ENCODE peak calls at places on chromosome 19, in five cellular contexts. C, K, L, B and T are unnamed samples.

GRCh38 chr19:52735734-52736133 is 890 bp upstream of the ZNF611 start:
- DNase-seq in L (no peak), B (no peak), C (peak), K (no peak), T (peak)

GRCh38 chr19:16266586-16266942 is 58.1 kb upstream of the KLF2 start:
- DNase-seq in L (no peak), K (no peak), C (no peak), B (no peak), T (no peak)

GRCh38 chr19:39307233-39307821 is 11.1 kb downstream of the IFNL1 start:
- DNase-seq in C (peak), K (no peak), L (no peak), B (no peak), T (no peak)

GRCh38 chr19:23321953-23322549 is 71.9 kb upstream of the ZNF724 start:
- DNase-seq in L (no peak), K (peak), C (no peak), B (no peak), T (no peak)

GRCh38 chr19:5356428-5356827 is 15.8 kb upstream of the PTPRS start:
- DNase-seq in C (no peak), B (no peak), L (no peak), K (no peak), T (no peak)

GRCh38 chr19:10104665-10105221 is 1.4 kb upstream of the PPAN start:
- DNase-seq in L (no peak), B (no peak), K (no peak), C (no peak), T (no peak)

GRCh38 chr19:44847144-44848035 is 1.3 kb downstream of the NECTIN2 start:
- DNase-seq in L (peak), B (no peak), C (peak), K (no peak), T (no peak)

GRCh38 chr19:56085571-56086275 is 35.4 kb downstream of the ZNF787 start:
- DNase-seq in C (no peak), L (no peak), B (no peak), K (no peak), T (peak)

GRCh38 chr19:28349604-28350003 is 863.3 kb downstream of the UQCRFS1 start:
- DNase-seq in C (no peak), K (no peak), B (no peak), L (no peak), T (no peak)

GRCh38 chr19:42280761-42281174 is 11.7 kb downstream of the CIC start:
- DNase-seq in C (no peak), B (no peak), L (peak), K (no peak), T (no peak)

GRCh38 chr19:32677657-32678056 is 2.0 kb downstream of the RGS9BP start:
- DNase-seq in C (no peak), B (no peak), K (no peak), L (no peak), T (peak)

GRCh38 chr19:45164577-45165335 is 4.0 kb upstream of the NKPD1 start:
- DNase-seq in L (peak), K (no peak), B (no peak), C (no peak), T (no peak)

GRCh38 chr19:43778651-43779050 is 2.1 kb downstream of the KCNN4 start:
- DNase-seq in B (peak), K (no peak), L (no peak), C (no peak), T (no peak)

GRCh38 chr19:50239916-50240585 is 36.6 kb downstream of the MYH14 start:
- DNase-seq in C (no peak), L (no peak), B (no peak), K (no peak), T (no peak)

GRCh38 chr19:49971991-49972401 is 11.0 kb upstream of the SIGLEC11 start:
- DNase-seq in B (no peak), K (no peak), L (no peak), C (no peak), T (no peak)

GRCh38 chr19:48686103-48686502 is 9.7 kb upstream of the FUT2 start:
- DNase-seq in C (no peak), B (no peak), L (no peak), K (no peak), T (no peak)

GRCh38 chr19:54001496-54001895 is 10.1 kb downstream of the CACNG6 start:
- DNase-seq in L (no peak), B (no peak), K (no peak), C (no peak), T (no peak)

GRCh38 chr19:38057954-38058690 is 151.1 kb downstream of the SIPA1L3 start:
- DNase-seq in L (no peak), B (peak), C (peak), K (no peak), T (no peak)

GRCh38 chr19:48004236-48004635 is 9.8 kb downstream of the ELSPBP1 start:
- DNase-seq in K (no peak), B (no peak), L (no peak), C (no peak), T (no peak)

GRCh38 chr19:6685962-6686627 is 16.1 kb upstream of the TNFSF14 start:
- DNase-seq in L (no peak), C (no peak), K (no peak), B (no peak), T (no peak)

GRCh38 chr19:33040994-33041827 is 23.5 kb downstream of the RHPN2 start:
- DNase-seq in L (peak), K (no peak), B (no peak), C (peak), T (no peak)

GRCh38 chr19:19434483-19435045 is 29.1 kb downstream of the GATAD2A start:
- DNase-seq in K (no peak), C (no peak), B (no peak), L (no peak), T (no peak)

GRCh38 chr19:51715850-51716249 is 7.9 kb downstream of the HAS1 start:
- DNase-seq in C (no peak), K (no peak), B (no peak), L (no peak), T (no peak)

GRCh38 chr19:35986664-35987570 is 8.1 kb upstream of the SDHAF1 start:
- DNase-seq in K (peak), L (no peak), C (no peak), B (peak), T (peak)

GRCh38 chr19:58572026-58572817 is 913 bp downstream of the MZF1 start:
- DNase-seq in C (no peak), B (no peak), L (no peak), K (no peak), T (no peak)

GRCh38 chr19:1251233-1251502 is 2.8 kb downstream of the MIDN start:
- DNase-seq in L (no peak), K (peak), B (no peak), C (no peak), T (no peak)

GRCh38 chr19:38683393-38684077 is 36.1 kb downstream of the ACTN4 start:
- DNase-seq in L (peak), K (no peak), C (peak), B (no peak), T (peak)

GRCh38 chr19:30111051-30111450 is 169.0 kb downstream of the URI1 start:
- DNase-seq in B (no peak), L (no peak), C (no peak), K (no peak), T (no peak)

GRCh38 chr19:39506944-39507714 is 7.8 kb upstream of the SELENOV start:
- DNase-seq in L (peak), K (no peak), B (no peak), C (peak), T (no peak)